ENCODE peak calls at places on chromosomes 3 and 15, in five cellular contexts. L is AG04450; C is activated CD8-positive, alpha-beta T cell treated with anti-CD3 and anti-CD28 coated beads for 36 hours; R is hippocampal formation; D is psoas muscle. T is an unnamed sample.

GRCh38 chr15:79115971-79116370 is 25.4 kb upstream of the RASGRF1 start:
- DNase-seq in L (no peak), D (no peak), R (no peak), C (no peak), T (no peak)

GRCh38 chr3:81216192-81216591 is 545.3 kb downstream of the GBE1 start:
- DNase-seq in C (no peak), D (no peak), R (no peak), L (no peak), T (no peak)

GRCh38 chr3:120114981-120115380 is 20.7 kb upstream of the GSK3B start:
- DNase-seq in L (peak), R (no peak), D (no peak), C (no peak), T (no peak)

GRCh38 chr3:26068890-26069289 is 279.0 kb downstream of the OXSM start:
- DNase-seq in C (no peak), D (no peak), R (no peak), L (no peak), T (no peak)

GRCh38 chr15:33108518-33108917 is 86.0 kb downstream of the FMN1 start:
- DNase-seq in C (no peak), R (no peak), D (no peak), L (no peak), T (no peak)

GRCh38 chr3:127065561-127066270 is 82.8 kb downstream of the PLXNA1 start:
- DNase-seq in R (no peak), L (no peak), C (no peak), D (peak), T (no peak)

GRCh38 chr3:8239718-8240698 is 261.6 kb upstream of the LMCD1 start:
- DNase-seq in C (peak), R (peak), D (no peak), L (peak), T (no peak)

GRCh38 chr3:132904-133303 is 63.7 kb upstream of the CHL1 start:
- DNase-seq in L (no peak), D (no peak), C (no peak), R (no peak), T (no peak)

GRCh38 chr3:51559266-51559907 is 20.9 kb downstream of the RAD54L2 start:
- DNase-seq in D (no peak), R (peak), C (no peak), L (peak), T (no peak)

GRCh38 chr15:39582286-39582976 is 1.6 kb downstream of the THBS1 start:
- DNase-seq in L (no peak), C (no peak), R (no peak), D (peak), T (no peak)

GRCh38 chr15:59260090-59260489 is 53.4 kb downstream of the LDHAL6B start:
- DNase-seq in C (no peak), L (no peak), R (peak), D (no peak), T (no peak)

GRCh38 chr3:64380539-64380938 is 155.3 kb upstream of the PRICKLE2 start:
- DNase-seq in R (no peak), L (no peak), D (no peak), C (no peak), T (no peak)

GRCh38 chr3:105614288-105615030 is 247.8 kb downstream of the ALCAM start:
- DNase-seq in L (no peak), R (no peak), C (no peak), D (no peak), T (no peak)

GRCh38 chr3:117170112-117170511 is 460.5 kb downstream of the TUSC7 start:
- DNase-seq in L (no peak), R (no peak), C (no peak), D (no peak), T (no peak)

GRCh38 chr3:64796597-64796996 is 108.8 kb upstream of the ADAMTS9 start:
- DNase-seq in C (no peak), L (no peak), D (no peak), R (no peak), T (no peak)

GRCh38 chr3:184368804-184369183 is 7.3 kb downstream of the POLR2H start:
- DNase-seq in L (no peak), C (no peak), R (peak), D (no peak), T (no peak)

GRCh38 chr3:24365168-24365567 is 129.5 kb downstream of the THRB start:
- DNase-seq in C (no peak), D (peak), L (no peak), R (peak), T (peak)

GRCh38 chr15:93150910-93151309 is 61.9 kb upstream of the RGMA start:
- DNase-seq in D (no peak), C (no peak), R (no peak), L (no peak), T (no peak)

GRCh38 chr3:152299243-152299976 is 30.7 kb downstream of the MBNL1 start:
- DNase-seq in D (no peak), C (peak), R (no peak), L (no peak), T (no peak)

GRCh38 chr15:56886450-56886856 is 32.0 kb upstream of the TCF12 start:
- DNase-seq in D (no peak), R (no peak), C (peak), L (no peak), T (no peak)

GRCh38 chr3:114310701-114311100 is 16.9 kb downstream of the TIGIT start:
- DNase-seq in L (no peak), C (peak), D (no peak), R (no peak), T (no peak)

GRCh38 chr3:133542871-133543270 is 30.6 kb upstream of the CDV3 start:
- DNase-seq in D (no peak), L (no peak), R (no peak), C (no peak), T (no peak)

GRCh38 chr3:60582285-60582684 is 669.0 kb downstream of the FHIT start:
- DNase-seq in D (no peak), L (no peak), C (no peak), R (peak), T (no peak)

GRCh38 chr3:12670365-12670764 is 6.4 kb upstream of the RAF1 start:
- DNase-seq in C (no peak), L (no peak), D (no peak), R (no peak), T (no peak)

GRCh38 chr15:78080088-78080460 is 2.6 kb upstream of the TBC1D2B start:
- DNase-seq in L (no peak), R (no peak), C (no peak), D (no peak), T (no peak)

GRCh38 chr3:196969660-196970546 is 1.3 kb upstream of the PIGZ start:
- DNase-seq in L (no peak), C (peak), D (peak), R (peak), T (no peak)

GRCh38 chr3:196894557-196895295 is 27.0 kb downstream of the SENP5 start:
- DNase-seq in R (no peak), L (no peak), D (no peak), C (no peak), T (no peak)

GRCh38 chr3:179430277-179430870 is 20.9 kb downstream of the GNB4 start:
- DNase-seq in R (no peak), L (no peak), D (no peak), C (no peak), T (no peak)

GRCh38 chr3:127799476-127800222 is 22.7 kb downstream of the MGLL start:
- DNase-seq in C (no peak), L (peak), D (no peak), R (no peak), T (no peak)

GRCh38 chr3:32873491-32874130 is 55.8 kb downstream of the TRIM71 start:
- DNase-seq in C (no peak), R (no peak), L (no peak), D (peak), T (no peak)

GRCh38 chr3:148006508-148006907 is 597.3 kb downstream of the ZIC1 start:
- DNase-seq in D (no peak), C (no peak), L (peak), R (no peak), T (no peak)

GRCh38 chr15:77527164-77527778 is 105.4 kb downstream of the LINGO1 start:
- DNase-seq in L (peak), D (no peak), C (no peak), R (no peak), T (no peak)

GRCh38 chr3:156860873-156861272 is 34.7 kb downstream of the LEKR1 start:
- DNase-seq in R (no peak), L (no peak), D (no peak), C (no peak), T (no peak)

GRCh38 chr3:188527389-188527788 is 373.4 kb downstream of the LPP start:
- DNase-seq in C (no peak), L (no peak), R (no peak), D (no peak), T (no peak)

GRCh38 chr3:30894521-30895289 is at the start of gene GADL1:
- DNase-seq in R (no peak), L (no peak), D (peak), C (peak), T (no peak)

GRCh38 chr3:14425574-14426304 is 23.3 kb downstream of the SLC6A6 start:
- DNase-seq in L (no peak), D (no peak), R (no peak), C (peak), T (no peak)